ENCODE peak calls at places on chromosomes 16 and 17, in seven cellular contexts. One of them, this sample, is unnamed.

GRCh38 chr17:76753061-76753961 is 15.4 kb downstream of the MFSD11 start:
- DNase-seq in non-pigmented ciliary epithelial cell: no peak
- DNase-seq in activated T-helper 1 cell treated with Interleukin-2 at 50 U/mL for 16 hours: no peak
- DNase-seq in upper lobe of right lung: no peak
- DNase-seq in HS-5: no peak
- DNase-seq in H4: no peak
- DNase-seq in fibroblast of lung: no peak
- DNase-seq in this sample: no peak

GRCh38 chr16:1156983-1157638 is 4.2 kb downstream of the CACNA1H start:
- DNase-seq in non-pigmented ciliary epithelial cell: no peak
- DNase-seq in activated T-helper 1 cell treated with Interleukin-2 at 50 U/mL for 16 hours: no peak
- DNase-seq in upper lobe of right lung: no peak
- DNase-seq in HS-5: no peak
- DNase-seq in H4: no peak
- DNase-seq in fibroblast of lung: no peak
- DNase-seq in this sample: no peak

GRCh38 chr16:86865866-86866675 is 287.7 kb downstream of the FOXL1 start:
- DNase-seq in non-pigmented ciliary epithelial cell: no peak
- DNase-seq in activated T-helper 1 cell treated with Interleukin-2 at 50 U/mL for 16 hours: no peak
- DNase-seq in upper lobe of right lung: peak
- DNase-seq in HS-5: no peak
- DNase-seq in H4: peak
- DNase-seq in fibroblast of lung: peak
- DNase-seq in this sample: no peak

GRCh38 chr16:12819126-12820117 is 15.7 kb upstream of the CPPED1 start:
- DNase-seq in non-pigmented ciliary epithelial cell: no peak
- DNase-seq in activated T-helper 1 cell treated with Interleukin-2 at 50 U/mL for 16 hours: peak
- DNase-seq in upper lobe of right lung: peak
- DNase-seq in HS-5: no peak
- DNase-seq in H4: peak
- DNase-seq in fibroblast of lung: peak
- DNase-seq in this sample: no peak

GRCh38 chr16:54503011-54503410 is 216.4 kb upstream of the IRX3 start:
- DNase-seq in non-pigmented ciliary epithelial cell: no peak
- DNase-seq in activated T-helper 1 cell treated with Interleukin-2 at 50 U/mL for 16 hours: no peak
- DNase-seq in upper lobe of right lung: no peak
- DNase-seq in HS-5: no peak
- DNase-seq in H4: no peak
- DNase-seq in fibroblast of lung: peak
- DNase-seq in this sample: no peak

GRCh38 chr17:9729034-9729650 is 62.2 kb downstream of the DHRS7C start:
- DNase-seq in non-pigmented ciliary epithelial cell: no peak
- DNase-seq in activated T-helper 1 cell treated with Interleukin-2 at 50 U/mL for 16 hours: no peak
- DNase-seq in upper lobe of right lung: no peak
- DNase-seq in HS-5: peak
- DNase-seq in H4: peak
- DNase-seq in fibroblast of lung: peak
- DNase-seq in this sample: no peak

GRCh38 chr17:67605259-67605912 is 112.3 kb upstream of the NOL11 start:
- DNase-seq in non-pigmented ciliary epithelial cell: no peak
- DNase-seq in activated T-helper 1 cell treated with Interleukin-2 at 50 U/mL for 16 hours: no peak
- DNase-seq in upper lobe of right lung: no peak
- DNase-seq in HS-5: no peak
- DNase-seq in H4: no peak
- DNase-seq in fibroblast of lung: peak
- DNase-seq in this sample: no peak

GRCh38 chr17:55769625-55770000 is 18.8 kb downstream of the PCTP start:
- DNase-seq in non-pigmented ciliary epithelial cell: peak
- DNase-seq in activated T-helper 1 cell treated with Interleukin-2 at 50 U/mL for 16 hours: no peak
- DNase-seq in upper lobe of right lung: no peak
- DNase-seq in HS-5: peak
- DNase-seq in H4: peak
- DNase-seq in fibroblast of lung: peak
- DNase-seq in this sample: no peak

GRCh38 chr17:63358111-63358839 is 87.8 kb downstream of the CYB561 start:
- DNase-seq in non-pigmented ciliary epithelial cell: peak
- DNase-seq in activated T-helper 1 cell treated with Interleukin-2 at 50 U/mL for 16 hours: no peak
- DNase-seq in upper lobe of right lung: no peak
- DNase-seq in HS-5: peak
- DNase-seq in H4: no peak
- DNase-seq in fibroblast of lung: peak
- DNase-seq in this sample: peak

GRCh38 chr17:56018202-56018601 is 135.1 kb upstream of the ANKFN1 start:
- DNase-seq in non-pigmented ciliary epithelial cell: no peak
- DNase-seq in activated T-helper 1 cell treated with Interleukin-2 at 50 U/mL for 16 hours: no peak
- DNase-seq in upper lobe of right lung: no peak
- DNase-seq in HS-5: no peak
- DNase-seq in H4: no peak
- DNase-seq in fibroblast of lung: no peak
- DNase-seq in this sample: no peak

GRCh38 chr16:28258571-28258970 is 33.8 kb upstream of the SBK1 start:
- DNase-seq in non-pigmented ciliary epithelial cell: no peak
- DNase-seq in activated T-helper 1 cell treated with Interleukin-2 at 50 U/mL for 16 hours: no peak
- DNase-seq in upper lobe of right lung: no peak
- DNase-seq in HS-5: no peak
- DNase-seq in H4: no peak
- DNase-seq in fibroblast of lung: no peak
- DNase-seq in this sample: no peak

GRCh38 chr16:69402448-69402847 is 16.6 kb upstream of the TERF2 start:
- DNase-seq in non-pigmented ciliary epithelial cell: no peak
- DNase-seq in activated T-helper 1 cell treated with Interleukin-2 at 50 U/mL for 16 hours: no peak
- DNase-seq in upper lobe of right lung: no peak
- DNase-seq in HS-5: no peak
- DNase-seq in H4: no peak
- DNase-seq in fibroblast of lung: no peak
- DNase-seq in this sample: no peak

GRCh38 chr17:497587-498034 is 145.0 kb upstream of the RPH3AL start:
- DNase-seq in non-pigmented ciliary epithelial cell: no peak
- DNase-seq in activated T-helper 1 cell treated with Interleukin-2 at 50 U/mL for 16 hours: no peak
- DNase-seq in upper lobe of right lung: no peak
- DNase-seq in HS-5: no peak
- DNase-seq in H4: no peak
- DNase-seq in fibroblast of lung: no peak
- DNase-seq in this sample: no peak

GRCh38 chr16:21597571-21598030 is 1.8 kb upstream of the METTL9 start:
- DNase-seq in non-pigmented ciliary epithelial cell: no peak
- DNase-seq in activated T-helper 1 cell treated with Interleukin-2 at 50 U/mL for 16 hours: no peak
- DNase-seq in upper lobe of right lung: no peak
- DNase-seq in HS-5: no peak
- DNase-seq in H4: no peak
- DNase-seq in fibroblast of lung: no peak
- DNase-seq in this sample: no peak

GRCh38 chr17:44070455-44071197 is at the start of gene G6PC3:
- DNase-seq in non-pigmented ciliary epithelial cell: peak
- DNase-seq in activated T-helper 1 cell treated with Interleukin-2 at 50 U/mL for 16 hours: peak
- DNase-seq in upper lobe of right lung: peak
- DNase-seq in HS-5: peak
- DNase-seq in H4: peak
- DNase-seq in fibroblast of lung: peak
- DNase-seq in this sample: peak

GRCh38 chr16:74667215-74667765 is 613 bp upstream of the RFWD3 start:
- DNase-seq in non-pigmented ciliary epithelial cell: no peak
- DNase-seq in activated T-helper 1 cell treated with Interleukin-2 at 50 U/mL for 16 hours: no peak
- DNase-seq in upper lobe of right lung: no peak
- DNase-seq in HS-5: no peak
- DNase-seq in H4: no peak
- DNase-seq in fibroblast of lung: peak
- DNase-seq in this sample: no peak

GRCh38 chr17:13721705-13722104 is 120.0 kb upstream of the HS3ST3A1 start:
- DNase-seq in non-pigmented ciliary epithelial cell: no peak
- DNase-seq in activated T-helper 1 cell treated with Interleukin-2 at 50 U/mL for 16 hours: no peak
- DNase-seq in upper lobe of right lung: no peak
- DNase-seq in HS-5: no peak
- DNase-seq in H4: no peak
- DNase-seq in fibroblast of lung: no peak
- DNase-seq in this sample: no peak

GRCh38 chr17:17156107-17156506 is 50.0 kb downstream of the PLD6 start:
- DNase-seq in non-pigmented ciliary epithelial cell: no peak
- DNase-seq in activated T-helper 1 cell treated with Interleukin-2 at 50 U/mL for 16 hours: no peak
- DNase-seq in upper lobe of right lung: no peak
- DNase-seq in HS-5: peak
- DNase-seq in H4: no peak
- DNase-seq in fibroblast of lung: peak
- DNase-seq in this sample: no peak

GRCh38 chr17:65035191-65035590 is 21.3 kb downstream of the GNA13 start:
- DNase-seq in non-pigmented ciliary epithelial cell: no peak
- DNase-seq in activated T-helper 1 cell treated with Interleukin-2 at 50 U/mL for 16 hours: no peak
- DNase-seq in upper lobe of right lung: no peak
- DNase-seq in HS-5: no peak
- DNase-seq in H4: no peak
- DNase-seq in fibroblast of lung: no peak
- DNase-seq in this sample: no peak

GRCh38 chr17:17435323-17435722 is 41.5 kb upstream of the MED9 start:
- DNase-seq in non-pigmented ciliary epithelial cell: peak
- DNase-seq in activated T-helper 1 cell treated with Interleukin-2 at 50 U/mL for 16 hours: no peak
- DNase-seq in upper lobe of right lung: no peak
- DNase-seq in HS-5: no peak
- DNase-seq in H4: peak
- DNase-seq in fibroblast of lung: peak
- DNase-seq in this sample: no peak

GRCh38 chr16:85383836-85384825 is 229.0 kb upstream of the GSE1 start:
- DNase-seq in non-pigmented ciliary epithelial cell: no peak
- DNase-seq in activated T-helper 1 cell treated with Interleukin-2 at 50 U/mL for 16 hours: no peak
- DNase-seq in upper lobe of right lung: peak
- DNase-seq in HS-5: no peak
- DNase-seq in H4: no peak
- DNase-seq in fibroblast of lung: no peak
- DNase-seq in this sample: no peak

GRCh38 chr17:72373910-72374741 is 253.3 kb downstream of the SOX9 start:
- DNase-seq in non-pigmented ciliary epithelial cell: no peak
- DNase-seq in activated T-helper 1 cell treated with Interleukin-2 at 50 U/mL for 16 hours: no peak
- DNase-seq in upper lobe of right lung: no peak
- DNase-seq in HS-5: no peak
- DNase-seq in H4: peak
- DNase-seq in fibroblast of lung: no peak
- DNase-seq in this sample: no peak

GRCh38 chr16:30084816-30085159 is 6.9 kb downstream of the TBX6 start:
- DNase-seq in non-pigmented ciliary epithelial cell: no peak
- DNase-seq in activated T-helper 1 cell treated with Interleukin-2 at 50 U/mL for 16 hours: no peak
- DNase-seq in upper lobe of right lung: no peak
- DNase-seq in HS-5: no peak
- DNase-seq in H4: no peak
- DNase-seq in fibroblast of lung: peak
- DNase-seq in this sample: no peak

GRCh38 chr16:57572978-57573733 is 30.7 kb downstream of the ADGRG5 start:
- DNase-seq in non-pigmented ciliary epithelial cell: no peak
- DNase-seq in activated T-helper 1 cell treated with Interleukin-2 at 50 U/mL for 16 hours: no peak
- DNase-seq in upper lobe of right lung: no peak
- DNase-seq in HS-5: no peak
- DNase-seq in H4: no peak
- DNase-seq in fibroblast of lung: no peak
- DNase-seq in this sample: no peak

GRCh38 chr17:45812102-45812501 is 28.0 kb downstream of the CRHR1 start:
- DNase-seq in non-pigmented ciliary epithelial cell: no peak
- DNase-seq in activated T-helper 1 cell treated with Interleukin-2 at 50 U/mL for 16 hours: no peak
- DNase-seq in upper lobe of right lung: no peak
- DNase-seq in HS-5: no peak
- DNase-seq in H4: peak
- DNase-seq in fibroblast of lung: peak
- DNase-seq in this sample: no peak

GRCh38 chr17:4230142-4230541 is 33.6 kb downstream of the ANKFY1 start:
- DNase-seq in non-pigmented ciliary epithelial cell: peak
- DNase-seq in activated T-helper 1 cell treated with Interleukin-2 at 50 U/mL for 16 hours: no peak
- DNase-seq in upper lobe of right lung: no peak
- DNase-seq in HS-5: peak
- DNase-seq in H4: peak
- DNase-seq in fibroblast of lung: peak
- DNase-seq in this sample: peak

GRCh38 chr17:76585649-76586593 is at the start of gene ST6GALNAC2:
- DNase-seq in non-pigmented ciliary epithelial cell: no peak
- DNase-seq in activated T-helper 1 cell treated with Interleukin-2 at 50 U/mL for 16 hours: no peak
- DNase-seq in upper lobe of right lung: peak
- DNase-seq in HS-5: no peak
- DNase-seq in H4: no peak
- DNase-seq in fibroblast of lung: peak
- DNase-seq in this sample: no peak

GRCh38 chr16:407253-407652 is 5.6 kb downstream of the DECR2 start:
- DNase-seq in non-pigmented ciliary epithelial cell: no peak
- DNase-seq in activated T-helper 1 cell treated with Interleukin-2 at 50 U/mL for 16 hours: no peak
- DNase-seq in upper lobe of right lung: no peak
- DNase-seq in HS-5: no peak
- DNase-seq in H4: no peak
- DNase-seq in fibroblast of lung: no peak
- DNase-seq in this sample: no peak

GRCh38 chr17:34850023-34850422 is 111.2 kb downstream of the CCT6B start:
- DNase-seq in non-pigmented ciliary epithelial cell: no peak
- DNase-seq in activated T-helper 1 cell treated with Interleukin-2 at 50 U/mL for 16 hours: no peak
- DNase-seq in upper lobe of right lung: no peak
- DNase-seq in HS-5: no peak
- DNase-seq in H4: no peak
- DNase-seq in fibroblast of lung: no peak
- DNase-seq in this sample: no peak

GRCh38 chr16:73124665-73125064 is 76.7 kb upstream of the ZFHX3 start:
- DNase-seq in non-pigmented ciliary epithelial cell: no peak
- DNase-seq in activated T-helper 1 cell treated with Interleukin-2 at 50 U/mL for 16 hours: no peak
- DNase-seq in upper lobe of right lung: no peak
- DNase-seq in HS-5: no peak
- DNase-seq in H4: no peak
- DNase-seq in fibroblast of lung: no peak
- DNase-seq in this sample: no peak

GRCh38 chr16:89722392-89723278 is 1.3 kb downstream of the ZNF276 start:
- DNase-seq in non-pigmented ciliary epithelial cell: no peak
- DNase-seq in activated T-helper 1 cell treated with Interleukin-2 at 50 U/mL for 16 hours: peak
- DNase-seq in upper lobe of right lung: peak
- DNase-seq in HS-5: no peak
- DNase-seq in H4: no peak
- DNase-seq in fibroblast of lung: peak
- DNase-seq in this sample: no peak

GRCh38 chr17:4739122-4740024 is at the start of the genes CXCL16 and ZMYND15:
- DNase-seq in non-pigmented ciliary epithelial cell: no peak
- DNase-seq in activated T-helper 1 cell treated with Interleukin-2 at 50 U/mL for 16 hours: peak
- DNase-seq in upper lobe of right lung: peak
- DNase-seq in HS-5: no peak
- DNase-seq in H4: no peak
- DNase-seq in fibroblast of lung: peak
- DNase-seq in this sample: no peak

GRCh38 chr17:40903129-40903847 is 18.2 kb upstream of the KRT20 start:
- DNase-seq in non-pigmented ciliary epithelial cell: no peak
- DNase-seq in activated T-helper 1 cell treated with Interleukin-2 at 50 U/mL for 16 hours: no peak
- DNase-seq in upper lobe of right lung: no peak
- DNase-seq in HS-5: no peak
- DNase-seq in H4: no peak
- DNase-seq in fibroblast of lung: peak
- DNase-seq in this sample: no peak

GRCh38 chr17:78818932-78819331 is 21.7 kb downstream of the USP36 start:
- DNase-seq in non-pigmented ciliary epithelial cell: no peak
- DNase-seq in activated T-helper 1 cell treated with Interleukin-2 at 50 U/mL for 16 hours: peak
- DNase-seq in upper lobe of right lung: no peak
- DNase-seq in HS-5: no peak
- DNase-seq in H4: no peak
- DNase-seq in fibroblast of lung: no peak
- DNase-seq in this sample: peak

GRCh38 chr16:28537964-28538732 is 626 bp downstream of the NUPR1 start:
- DNase-seq in non-pigmented ciliary epithelial cell: no peak
- DNase-seq in activated T-helper 1 cell treated with Interleukin-2 at 50 U/mL for 16 hours: no peak
- DNase-seq in upper lobe of right lung: peak
- DNase-seq in HS-5: no peak
- DNase-seq in H4: no peak
- DNase-seq in fibroblast of lung: no peak
- DNase-seq in this sample: no peak

GRCh38 chr16:4435668-4436067 is 10.0 kb downstream of the DNAJA3 start:
- DNase-seq in non-pigmented ciliary epithelial cell: no peak
- DNase-seq in activated T-helper 1 cell treated with Interleukin-2 at 50 U/mL for 16 hours: no peak
- DNase-seq in upper lobe of right lung: no peak
- DNase-seq in HS-5: no peak
- DNase-seq in H4: no peak
- DNase-seq in fibroblast of lung: peak
- DNase-seq in this sample: no peak

GRCh38 chr17:50270430-50271172 is 3.7 kb upstream of the TMEM92 start:
- DNase-seq in non-pigmented ciliary epithelial cell: no peak
- DNase-seq in activated T-helper 1 cell treated with Interleukin-2 at 50 U/mL for 16 hours: no peak
- DNase-seq in upper lobe of right lung: peak
- DNase-seq in HS-5: no peak
- DNase-seq in H4: no peak
- DNase-seq in fibroblast of lung: peak
- DNase-seq in this sample: no peak

GRCh38 chr16:56424791-56425438 is 430 bp downstream of the AMFR start:
- DNase-seq in non-pigmented ciliary epithelial cell: no peak
- DNase-seq in activated T-helper 1 cell treated with Interleukin-2 at 50 U/mL for 16 hours: peak
- DNase-seq in upper lobe of right lung: peak
- DNase-seq in HS-5: no peak
- DNase-seq in H4: no peak
- DNase-seq in fibroblast of lung: peak
- DNase-seq in this sample: no peak

This sample was measured in glomerular endothelial cell.